ENCODE peak calls at places on chromosomes 13 and 19, in eight cellular contexts. N is uterus; G is activated T-cell treated with anti-CD3 and anti-CD28 coated beads, Interleukin-2, amount 50 U/mL, for 48 hours; D is stimulated activated CD4-positive, alpha-beta T cell treated with anti-CD3 and anti-CD28 coated beads, Interleukin-1b, Interleukin-23, amount 100 ng/mL, for 24 hours; L is MV-4-11; S is stimulated activated naive CD4-positive, alpha-beta T cell; C is M059J; A is KBM-7. E is an unnamed sample.

GRCh38 chr19:36169084-36169760 is 17.0 kb upstream of the COX7A1 start:
- DNase-seq in N (no peak), G (no peak), D (no peak), L (no peak), S (no peak), C (peak), A (no peak), E (no peak)

GRCh38 chr13:113207890-113208423 is 512 bp downstream of the PCID2 start:
- DNase-seq in N (no peak), G (no peak), D (no peak), L (no peak), S (peak), C (peak), A (peak), E (peak)

GRCh38 chr19:8585894-8586750 is 8.9 kb upstream of the MYO1F start:
- DNase-seq in N (no peak), G (peak), D (peak), L (no peak), S (peak), C (no peak), A (peak), E (peak)

GRCh38 chr19:17245535-17245984 is at the start of gene NR2F6:
- DNase-seq in N (peak), G (no peak), D (peak), L (no peak), S (no peak), C (no peak), A (no peak), E (no peak)

GRCh38 chr13:30429235-30429634 is 6.9 kb downstream of the UBE2L5 start:
- DNase-seq in N (no peak), G (no peak), D (no peak), L (no peak), S (no peak), C (no peak), A (no peak), E (no peak)

GRCh38 chr19:48670699-48671455 is 1.9 kb downstream of the NTN5 start:
- DNase-seq in N (no peak), G (no peak), D (no peak), L (no peak), S (no peak), C (no peak), A (no peak), E (no peak)

GRCh38 chr19:18408053-18408476 is 10.6 kb upstream of the LRRC25 start:
- DNase-seq in N (no peak), G (peak), D (no peak), L (peak), S (no peak), C (no peak), A (peak), E (no peak)

GRCh38 chr13:40518481-40518882 is 148.0 kb downstream of the FOXO1 start:
- DNase-seq in N (no peak), G (peak), D (peak), L (no peak), S (no peak), C (peak), A (no peak), E (no peak)

GRCh38 chr19:54523403-54523802 is 20.8 kb downstream of the LAIR2 start:
- DNase-seq in N (no peak), G (peak), D (peak), L (peak), S (no peak), C (peak), A (no peak), E (no peak)

GRCh38 chr19:55477905-55478304 is 1.5 kb downstream of the ZNF628 start:
- DNase-seq in N (no peak), G (no peak), D (no peak), L (no peak), S (no peak), C (no peak), A (no peak), E (no peak)

GRCh38 chr19:57052102-57052501 is 67.7 kb upstream of the USP29 start:
- DNase-seq in N (peak), G (no peak), D (no peak), L (no peak), S (no peak), C (no peak), A (no peak), E (no peak)

GRCh38 chr19:14450876-14451275 is 17.8 kb downstream of the PKN1 start:
- DNase-seq in N (no peak), G (no peak), D (no peak), L (no peak), S (no peak), C (no peak), A (no peak), E (no peak)

GRCh38 chr13:20565120-20565736 is 1.7 kb upstream of the IFT88 start:
- DNase-seq in N (no peak), G (peak), D (no peak), L (no peak), S (no peak), C (no peak), A (no peak), E (no peak)

GRCh38 chr13:55577847-55578210 is 1562.9 kb upstream of the PRR20A start:
- DNase-seq in N (no peak), G (no peak), D (no peak), L (no peak), S (no peak), C (no peak), A (no peak), E (no peak)

GRCh38 chr13:76715043-76715442 is 171.2 kb downstream of the KCTD12 start:
- DNase-seq in N (no peak), G (no peak), D (no peak), L (no peak), S (no peak), C (no peak), A (no peak), E (no peak)

GRCh38 chr19:43316591-43317319 is 36.7 kb upstream of the CD177 start:
- DNase-seq in N (no peak), G (no peak), D (no peak), L (no peak), S (no peak), C (no peak), A (no peak), E (peak)

GRCh38 chr19:33677745-33678426 is 56.1 kb downstream of the CHST8 start:
- DNase-seq in N (no peak), G (no peak), D (no peak), L (no peak), S (no peak), C (no peak), A (peak), E (no peak)

GRCh38 chr19:23799321-23799720 is 40.6 kb upstream of the ZNF681 start:
- DNase-seq in N (no peak), G (no peak), D (no peak), L (no peak), S (peak), C (no peak), A (no peak), E (no peak)

GRCh38 chr13:21046203-21046602 is 15.2 kb downstream of the LATS2 start:
- DNase-seq in N (no peak), G (no peak), D (no peak), L (no peak), S (no peak), C (no peak), A (no peak), E (no peak)

GRCh38 chr19:7294571-7295212 is 478 bp upstream of the INSR start:
- DNase-seq in N (peak), G (peak), D (peak), L (peak), S (no peak), C (peak), A (peak), E (peak)

GRCh38 chr19:10206226-10206873 is 11.6 kb upstream of the DNMT1 start:
- DNase-seq in N (no peak), G (no peak), D (no peak), L (no peak), S (no peak), C (peak), A (no peak), E (peak)

GRCh38 chr19:1907563-1908363 is 2.6 kb downstream of the ADAT3 start:
- DNase-seq in N (no peak), G (no peak), D (no peak), L (no peak), S (no peak), C (peak), A (no peak), E (peak)

GRCh38 chr13:25468330-25469178 is 96.8 kb downstream of the ATP8A2 start:
- DNase-seq in N (no peak), G (peak), D (peak), L (no peak), S (no peak), C (no peak), A (no peak), E (no peak)

E was measured in HepG2.